ENCODE peak calls at places on chromosomes 5 and 9, in seven cellular contexts. A, F, M, X, D, Q and U are unnamed samples.

GRCh38 chr5:23007226-23007625 is 154.1 kb upstream of the CDH12 start:
- DNase-seq in A (no peak), F (no peak), M (no peak), X (no peak), D (no peak), Q (no peak), U (no peak)

GRCh38 chr9:99465231-99465891 is 243.3 kb downstream of the SEC61B start:
- DNase-seq in A (no peak), F (no peak), M (no peak), X (no peak), D (no peak), Q (no peak), U (no peak)

GRCh38 chr9:91119679-91120078 is 242.0 kb downstream of the AUH start:
- DNase-seq in A (no peak), F (no peak), M (no peak), X (no peak), D (no peak), Q (no peak), U (no peak)

GRCh38 chr5:83095973-83096539 is 18.7 kb downstream of the XRCC4 start:
- DNase-seq in A (no peak), F (no peak), M (no peak), X (no peak), D (no peak), Q (no peak), U (no peak)

GRCh38 chr9:91905958-91906585 is 44.0 kb downstream of the ROR2 start:
- DNase-seq in A (peak; percentile 38), F (no peak), M (peak; percentile 16), X (no peak), D (peak; percentile 49), Q (peak; percentile 11), U (no peak)

GRCh38 chr9:122087406-122088200 is 5.5 kb downstream of the TTLL11 start:
- DNase-seq in A (no peak), F (peak; percentile 59), M (no peak), X (no peak), D (no peak), Q (no peak), U (no peak)

GRCh38 chr5:1299961-1300360 is 5.1 kb upstream of the TERT start:
- DNase-seq in A (no peak), F (no peak), M (no peak), X (no peak), D (no peak), Q (no peak), U (no peak)

GRCh38 chr9:104907278-104907951 is 20.5 kb downstream of the ABCA1 start:
- DNase-seq in A (no peak), F (no peak), M (no peak), X (no peak), D (no peak), Q (no peak), U (no peak)

GRCh38 chr9:106755727-106756126 is 107.2 kb upstream of the ZNF462 start:
- DNase-seq in A (no peak), F (no peak), M (no peak), X (no peak), D (no peak), Q (no peak), U (no peak)

GRCh38 chr9:121861501-121862180 is 210.2 kb downstream of the DAB2IP start:
- DNase-seq in A (peak; percentile 27), F (no peak), M (no peak), X (peak; percentile 49), D (no peak), Q (no peak), U (no peak)

GRCh38 chr9:136625101-136626065 is 37.3 kb upstream of the EGFL7 start:
- DNase-seq in A (peak; percentile 75), F (peak; percentile 35), M (no peak), X (no peak), D (no peak), Q (no peak), U (peak; percentile 37)

GRCh38 chr9:133842721-133843227 is 104.6 kb upstream of the SARDH start:
- DNase-seq in A (no peak), F (no peak), M (no peak), X (no peak), D (no peak), Q (no peak), U (no peak)

GRCh38 chr5:159324986-159325385 is 5.3 kb downstream of the IL12B start:
- DNase-seq in A (no peak), F (no peak), M (no peak), X (no peak), D (no peak), Q (no peak), U (no peak)

GRCh38 chr5:38420691-38421395 is 135.6 kb downstream of the LIFR start:
- DNase-seq in A (peak; percentile 60), F (no peak), M (no peak), X (peak; percentile 63), D (peak; percentile 4), Q (peak; percentile 13), U (no peak)